ENCODE peak calls at places on chromosomes 11 and 22, in ten cellular contexts. R, U, B, K, S, E, Y, L, O and C are unnamed samples.

GRCh38 chr22:17501679-17502285 is 61.5 kb upstream of the SLC25A18 start:
- DNase-seq in K (no peak), B (peak), S (peak), Y (no peak), O (peak), E (peak), U (peak), L (peak), R (peak), C (no peak)

GRCh38 chr11:5204787-5205186 is 4.3 kb upstream of the OR51V1 start:
- DNase-seq in R (peak), S (no peak), K (peak), O (no peak), L (peak), E (peak), U (no peak), Y (no peak), B (no peak), C (no peak)

GRCh38 chr11:117690484-117691205 is 106.4 kb downstream of the DSCAML1 start:
- DNase-seq in U (no peak), S (no peak), K (no peak), L (no peak), O (no peak), E (no peak), B (no peak), R (no peak), Y (no peak), C (no peak)

GRCh38 chr22:45997077-45997774 is 20.3 kb upstream of the WNT7B start:
- DNase-seq in L (no peak), S (peak), E (no peak), K (no peak), R (peak), Y (peak), O (peak), B (peak), U (peak), C (peak)

GRCh38 chr22:38017272-38017920 is 33.0 kb upstream of the SOX10 start:
- DNase-seq in Y (no peak), U (peak), O (peak), B (peak), L (no peak), E (no peak), R (peak), K (no peak), S (peak), C (peak)

GRCh38 chr11:45922425-45923082 is at the start of gene LARGE2:
- DNase-seq in R (peak), S (no peak), K (no peak), B (peak), L (no peak), E (peak), U (no peak), O (peak), Y (peak), C (peak)

GRCh38 chr11:69132301-69132670 is 23.4 kb upstream of the SMIM38 start:
- DNase-seq in K (no peak), R (no peak), L (no peak), O (no peak), U (no peak), Y (no peak), B (no peak), E (no peak), S (no peak), C (no peak)

GRCh38 chr22:22002526-22003055 is 20.0 kb upstream of the TOP3B start:
- DNase-seq in E (no peak), S (no peak), O (no peak), R (no peak), L (no peak), K (no peak), B (no peak), Y (no peak), U (no peak), C (no peak)

GRCh38 chr11:117417856-117418255 is 90.2 kb downstream of the CEP164 start:
- DNase-seq in Y (peak), K (no peak), S (no peak), R (no peak), B (no peak), U (no peak), L (no peak), E (no peak), O (no peak), C (peak)

GRCh38 chr11:34238533-34238932 is 119.3 kb downstream of the ABTB2 start:
- DNase-seq in O (no peak), B (no peak), Y (no peak), K (no peak), U (no peak), E (no peak), L (no peak), S (no peak), R (no peak), C (no peak)

GRCh38 chr22:19994851-19995610 is 21.6 kb downstream of the ARVCF start:
- DNase-seq in B (no peak), S (no peak), E (no peak), O (no peak), L (no peak), Y (no peak), U (no peak), K (no peak), R (no peak), C (no peak)

GRCh38 chr11:57641011-57641410 is 8.7 kb downstream of the YPEL4 start:
- DNase-seq in E (no peak), L (no peak), B (no peak), R (no peak), Y (no peak), S (no peak), U (no peak), K (no peak), O (no peak), C (no peak)

GRCh38 chr11:71446942-71447688 is 1.1 kb downstream of the DHCR7 start:
- DNase-seq in O (peak), L (peak), S (no peak), U (peak), Y (no peak), R (peak), E (no peak), B (no peak), K (no peak), C (peak)

GRCh38 chr11:60130496-60130895 is 42.0 kb downstream of the MS4A2 start:
- DNase-seq in Y (no peak), O (peak), E (peak), R (peak), K (peak), B (peak), S (peak), L (peak), U (no peak), C (no peak)

GRCh38 chr22:22593964-22594656 is 35.0 kb upstream of the PRAME start:
- DNase-seq in S (no peak), U (peak), R (peak), E (no peak), K (no peak), O (no peak), Y (peak), B (peak), L (peak), C (no peak)

GRCh38 chr22:27381552-27381951 is 420.0 kb downstream of the MN1 start:
- DNase-seq in B (no peak), U (no peak), E (no peak), L (no peak), R (no peak), Y (no peak), S (no peak), K (no peak), O (no peak), C (no peak)

GRCh38 chr11:79253280-79253679 is 187.6 kb downstream of the TENM4 start:
- DNase-seq in K (no peak), B (no peak), S (no peak), O (no peak), Y (no peak), U (no peak), L (no peak), E (no peak), R (no peak), C (no peak)

GRCh38 chr11:36258730-36259360 is 30.4 kb downstream of the COMMD9 start:
- DNase-seq in Y (no peak), B (peak), R (peak), U (peak), S (peak), K (peak), L (peak), O (peak), E (peak), C (no peak)

GRCh38 chr11:122486793-122487495 is 168.6 kb upstream of the UBASH3B start:
- DNase-seq in O (no peak), B (no peak), L (no peak), S (no peak), R (no peak), Y (no peak), K (no peak), U (no peak), E (no peak), C (no peak)

GRCh38 chr11:121930004-121930965 is 185.7 kb downstream of the BLID start:
- DNase-seq in U (no peak), B (no peak), K (no peak), R (peak), L (no peak), S (no peak), E (no peak), O (no peak), Y (no peak), C (no peak)

GRCh38 chr11:1921576-1922141 is 2.2 kb downstream of the TNNT3 start:
- DNase-seq in Y (peak), K (no peak), O (no peak), B (no peak), E (no peak), U (peak), R (peak), S (peak), L (no peak), C (no peak)

GRCh38 chr11:96704847-96705246 is 315.0 kb downstream of the JRKL start:
- DNase-seq in Y (no peak), U (no peak), E (no peak), K (no peak), B (no peak), L (no peak), O (no peak), S (no peak), R (no peak), C (no peak)

GRCh38 chr11:71452354-71453020 is 516 bp upstream of the NADSYN1 start:
- DNase-seq in U (no peak), B (peak), Y (peak), K (no peak), R (peak), S (peak), E (no peak), L (peak), O (peak), C (peak)

GRCh38 chr11:68893282-68893681 is 10.3 kb downstream of the MRPL21 start:
- DNase-seq in U (no peak), B (no peak), L (no peak), R (no peak), K (no peak), O (no peak), E (no peak), Y (no peak), S (no peak), C (no peak)

GRCh38 chr22:39925273-39925672 is 24.4 kb downstream of the GRAP2 start:
- DNase-seq in B (no peak), K (no peak), S (no peak), U (no peak), L (no peak), E (no peak), O (no peak), Y (no peak), R (no peak), C (no peak)

GRCh38 chr11:126930100-126930841 is 70.3 kb downstream of the KIRREL3 start:
- DNase-seq in L (no peak), R (no peak), K (no peak), B (no peak), Y (no peak), U (no peak), E (no peak), S (no peak), O (no peak), C (no peak)

GRCh38 chr22:44755956-44756361 is 3.6 kb downstream of the ARHGAP8 start:
- DNase-seq in R (no peak), Y (no peak), O (peak), U (no peak), B (peak), L (no peak), K (no peak), S (no peak), E (no peak), C (peak)

GRCh38 chr22:34475886-34476285 is 555.6 kb upstream of the LARGE1 start:
- DNase-seq in Y (no peak), L (no peak), R (no peak), O (no peak), S (no peak), E (no peak), K (no peak), B (no peak), U (no peak), C (no peak)

GRCh38 chr11:128299132-128299726 is 288.1 kb downstream of the ETS1 start:
- DNase-seq in K (no peak), B (no peak), Y (no peak), S (no peak), O (no peak), U (peak), E (no peak), L (no peak), R (no peak), C (no peak)

GRCh38 chr11:85903406-85903805 is 48.2 kb downstream of the CCDC83 start:
- DNase-seq in O (no peak), R (no peak), Y (no peak), K (no peak), L (no peak), E (no peak), B (no peak), S (no peak), U (no peak), C (no peak)

GRCh38 chr11:85663080-85663729 is 1.7 kb downstream of the CREBZF start:
- DNase-seq in K (no peak), E (no peak), Y (no peak), U (no peak), R (no peak), B (no peak), O (no peak), S (no peak), L (no peak), C (no peak)

GRCh38 chr22:49962012-49962750 is 1.6 kb downstream of the PIM3 start:
- DNase-seq in E (peak), B (peak), Y (peak), O (peak), K (no peak), S (peak), L (peak), R (peak), U (peak), C (peak)

GRCh38 chr11:62885137-62885536 is 4.4 kb downstream of the SLC3A2 start:
- DNase-seq in S (no peak), R (no peak), U (no peak), O (no peak), L (no peak), K (no peak), B (no peak), Y (no peak), E (no peak), C (no peak)
- H3K4me3 ChIP-seq in S (no peak), R (no peak), U (no peak), O (no peak), L (no peak), K (no peak), B (no peak), Y (no peak), E (peak), C (no peak)

GRCh38 chr22:28771195-28771791 is 1.2 kb upstream of the CCDC117 start:
- DNase-seq in S (no peak), O (peak), Y (no peak), K (no peak), B (peak), L (peak), U (no peak), R (no peak), E (no peak), C (no peak)

GRCh38 chr22:28774378-28774777 is 1.9 kb downstream of the CCDC117 start:
- DNase-seq in E (no peak), S (no peak), B (no peak), O (no peak), Y (peak), U (no peak), R (no peak), L (no peak), K (no peak), C (no peak)

GRCh38 chr22:28773461-28773867 is 969 bp downstream of the CCDC117 start:
- DNase-seq in O (no peak), R (no peak), S (no peak), E (peak), K (no peak), L (no peak), Y (no peak), B (no peak), U (no peak), C (no peak)

GRCh38 chr22:28769394-28770085 is 3.0 kb upstream of the CCDC117 start:
- DNase-seq in U (no peak), K (no peak), R (no peak), S (no peak), O (no peak), Y (peak), E (no peak), B (no peak), L (peak), C (no peak)

DNA sequence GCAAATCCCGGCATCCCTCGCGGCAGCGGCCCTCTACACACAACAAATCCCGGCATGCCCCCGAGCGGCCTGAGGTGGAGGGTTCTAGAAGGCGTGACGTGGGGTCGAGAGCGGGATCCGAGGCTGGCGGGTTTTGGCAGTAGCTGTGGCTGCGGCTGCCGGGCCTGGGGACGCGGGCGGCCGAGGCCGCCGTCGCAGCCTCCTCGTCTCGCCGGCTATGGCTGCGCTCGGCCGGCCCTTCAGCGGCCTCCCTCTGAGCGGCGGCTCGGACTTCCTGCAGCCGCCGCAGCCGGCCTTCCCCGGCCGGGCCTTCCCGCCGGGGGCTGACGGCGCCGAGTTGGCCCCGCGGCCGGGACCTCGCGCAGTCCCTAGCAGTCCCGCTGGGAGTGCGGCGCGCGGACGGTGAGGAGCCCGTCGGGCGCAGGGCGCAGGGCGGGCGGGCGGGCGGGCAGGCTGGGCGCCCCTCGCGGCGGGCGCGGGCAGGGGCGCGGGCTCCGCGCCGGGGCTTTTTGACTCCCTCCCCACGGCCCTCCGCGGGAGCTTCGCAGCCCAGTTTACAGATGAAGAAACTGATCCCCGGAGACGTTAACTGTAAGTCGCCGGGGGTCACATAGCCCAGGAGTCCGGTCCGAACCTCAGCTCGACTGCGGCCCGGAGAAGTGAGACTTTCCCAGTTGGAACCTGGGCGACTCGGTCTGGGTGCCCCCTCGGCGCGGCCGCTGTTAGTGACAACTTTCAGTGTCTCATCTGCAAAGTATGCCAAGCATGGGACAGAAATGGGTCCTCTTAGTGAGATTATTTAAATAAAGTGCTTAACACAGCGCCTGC is at the start of gene CCDC117:
- DNase-seq in O (peak), S (peak), E (peak), R (peak), U (peak), K (peak), Y (peak), L (peak), B (peak), C (peak)
- TF ChIP-seq POLR2A in O (peak), S (peak), E (peak), R (peak), U (peak), K (peak), Y (no peak), L (peak), B (peak), C (peak)

GRCh38 chr11:92225563-92226308 is 1.1 kb downstream of the FAT3 start:
- DNase-seq in O (peak), L (no peak), U (no peak), B (no peak), K (no peak), R (no peak), Y (no peak), E (no peak), S (no peak), C (no peak)
- H3K4me3 ChIP-seq in O (peak), L (no peak), U (peak), B (no peak), K (peak), R (no peak), Y (no peak), E (peak), S (peak), C (peak)

DNA sequence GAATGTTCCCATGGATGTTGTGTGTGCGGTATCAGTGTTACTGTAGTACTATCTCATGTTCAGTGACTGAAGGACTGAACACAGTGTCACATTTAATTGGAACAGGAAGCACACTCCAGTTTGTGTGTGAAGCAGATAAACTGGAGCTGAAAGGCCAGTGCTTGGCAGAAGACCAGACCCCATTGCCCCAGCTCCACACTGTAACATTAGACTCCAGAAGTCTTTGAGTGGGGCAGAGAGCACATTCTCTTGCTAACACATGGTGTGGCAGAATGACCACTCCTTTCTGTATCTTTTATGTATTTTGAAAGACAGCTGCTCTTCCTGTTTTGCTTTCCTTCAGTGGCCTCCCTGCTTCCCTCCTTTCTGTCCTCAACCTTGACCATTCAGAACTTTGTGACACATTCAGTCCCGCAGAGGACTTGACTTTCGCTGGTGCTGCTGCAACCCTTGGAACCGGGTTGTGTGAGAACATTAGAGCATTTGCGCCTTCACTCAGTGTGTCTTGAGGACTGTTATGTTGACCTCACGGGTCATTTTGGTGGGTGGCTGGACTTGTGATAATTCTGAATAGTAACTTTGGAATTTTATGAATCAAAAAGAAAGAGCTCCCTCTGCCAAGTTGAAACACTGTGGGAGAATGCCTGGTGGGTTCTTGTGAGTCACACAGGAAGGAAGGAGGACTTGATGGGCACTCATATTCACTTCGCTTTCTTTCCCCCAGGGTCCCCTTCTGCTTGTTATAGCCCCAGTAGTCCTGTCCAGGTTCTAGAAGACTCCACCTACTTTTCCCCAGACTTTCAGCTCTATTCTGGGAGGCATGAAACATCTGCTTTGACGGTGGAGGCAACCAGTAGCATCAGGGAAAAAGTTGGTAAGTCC is 26.4 kb downstream of the AMOTL1 start:
- DNase-seq in K (no peak), L (no peak), O (peak), E (no peak), S (peak), R (peak), B (peak), Y (no peak), U (peak), C (no peak)
- TF ChIP-seq POLR2A in K (no peak), L (no peak), O (no peak), E (no peak), S (no peak), R (no peak), B (peak), Y (no peak), U (no peak), C (no peak)